ENCODE peak calls at places on chromosomes 3 and 15, in ten cellular contexts. A is progenitor cell of endocrine pancreas; H is NCI-H1694 treated with DMSO at 0.1 percent for 48 hours; R is activated naive CD8-positive, alpha-beta T cell treated with anti-CD3 and anti-CD28 coated beads, Interleukin-2, amount 50 U/mL, for 24 hours; P is activated T-helper 1 cell treated with anti-CD3 and anti-CD28 coated beads, Interleukin-2, amount 50 U/mL, for 16 hours; D is HL-60; W is iPS-NIHi11; Y is HTR-8/SVneo; Q is activated CD4-positive, alpha-beta T cell treated with anti-CD3 and anti-CD28 coated beads, Interleukin-2, amount 50 U/mL, for 24 hours; F is nephron progenitor cell. I is an unnamed sample.

GRCh38 chr3:197003461-197004385 is 25.9 kb downstream of the MELTF start:
- DNase-seq in A (no peak), H (no peak), R (peak; percentile 32), P (no peak), D (no peak), W (peak; percentile 64), Y (no peak), Q (no peak), F (peak; percentile 46), I (peak; percentile 73)

GRCh38 chr3:44252332-44252731 is 10.6 kb downstream of the TOPAZ1 start:
- DNase-seq in A (no peak), H (no peak), R (no peak), P (no peak), D (no peak), W (no peak), Y (no peak), Q (no peak), F (no peak), I (no peak)

GRCh38 chr3:194586839-194587238 is 46.4 kb downstream of the TMEM44 start:
- DNase-seq in A (no peak), H (no peak), R (no peak), P (no peak), D (no peak), W (no peak), Y (no peak), Q (no peak), F (no peak), I (no peak)

GRCh38 chr15:71042356-71042922 is 72.8 kb upstream of the THSD4 start:
- DNase-seq in A (no peak), H (no peak), R (no peak), P (no peak), D (no peak), W (no peak), Y (no peak), Q (no peak), F (no peak), I (no peak)

GRCh38 chr15:62153228-62153627 is 11.9 kb downstream of the C2CD4B start:
- DNase-seq in A (no peak), H (no peak), R (no peak), P (no peak), D (no peak), W (no peak), Y (no peak), Q (no peak), F (no peak), I (no peak)

GRCh38 chr15:65376767-65377104 is 1.1 kb downstream of the IGDCC3 start:
- DNase-seq in A (no peak), H (no peak), R (no peak), P (no peak), D (no peak), W (peak; percentile 56), Y (no peak), Q (no peak), F (peak; percentile 53), I (no peak)

GRCh38 chr3:425094-425493 is 228.5 kb downstream of the CHL1 start:
- DNase-seq in A (no peak), H (peak; percentile 40), R (no peak), P (no peak), D (no peak), W (no peak), Y (no peak), Q (no peak), F (no peak), I (no peak)

GRCh38 chr3:44762690-44763089 is 1.1 kb downstream of the KIF15 start:
- DNase-seq in A (no peak), H (no peak), R (no peak), P (no peak), D (no peak), W (no peak), Y (no peak), Q (no peak), F (no peak), I (no peak)

GRCh38 chr15:73942751-73943270 is 16.5 kb downstream of the LOXL1 start:
- DNase-seq in A (no peak), H (no peak), R (no peak), P (no peak), D (no peak), W (no peak), Y (no peak), Q (no peak), F (no peak), I (no peak)

GRCh38 chr3:64188810-64189560 is 36.3 kb downstream of the PRICKLE2 start:
- DNase-seq in A (no peak), H (no peak), R (no peak), P (no peak), D (no peak), W (peak; percentile 32), Y (peak; percentile 64), Q (no peak), F (no peak), I (no peak)

GRCh38 chr3:46095307-46095706 is 68.0 kb upstream of the XCR1 start:
- DNase-seq in A (no peak), H (no peak), R (no peak), P (no peak), D (peak; percentile 85), W (no peak), Y (no peak), Q (no peak), F (no peak), I (peak; percentile 97)

GRCh38 chr3:84307339-84307738 is 651.5 kb upstream of the CADM2 start:
- DNase-seq in A (no peak), H (no peak), R (no peak), P (no peak), D (no peak), W (no peak), Y (no peak), Q (no peak), F (no peak), I (no peak)

GRCh38 chr3:33039628-33040027 is 57.3 kb downstream of the GLB1 start:
- DNase-seq in A (no peak), H (no peak), R (no peak), P (no peak), D (no peak), W (no peak), Y (no peak), Q (no peak), F (no peak), I (no peak)

GRCh38 chr15:66472176-66472999 is 25.2 kb downstream of the SNAPC5 start:
- DNase-seq in A (no peak), H (no peak), R (peak; percentile 14), P (no peak), D (no peak), W (no peak), Y (no peak), Q (no peak), F (no peak), I (no peak)

GRCh38 chr3:43505351-43505750 is 116.5 kb downstream of the ANO10 start:
- DNase-seq in A (no peak), H (no peak), R (no peak), P (no peak), D (no peak), W (no peak), Y (no peak), Q (no peak), F (no peak), I (no peak)

GRCh38 chr3:89380006-89380405 is 272.6 kb downstream of the EPHA3 start:
- DNase-seq in A (no peak), H (no peak), R (no peak), P (no peak), D (no peak), W (no peak), Y (peak; percentile 10), Q (no peak), F (no peak), I (no peak)

GRCh38 chr15:48681274-48681840 is 35.8 kb upstream of the FBN1 start:
- DNase-seq in A (no peak), H (no peak), R (no peak), P (no peak), D (no peak), W (no peak), Y (no peak), Q (no peak), F (no peak), I (no peak)

GRCh38 chr15:77019476-77020331 is 24.8 kb downstream of the PSTPIP1 start:
- DNase-seq in A (no peak), H (no peak), R (peak; percentile 67), P (no peak), D (no peak), W (no peak), Y (no peak), Q (no peak), F (no peak), I (peak; percentile 82)

GRCh38 chr15:59124261-59124660 is 19.3 kb downstream of the CCNB2 start:
- DNase-seq in A (no peak), H (no peak), R (no peak), P (no peak), D (no peak), W (no peak), Y (no peak), Q (no peak), F (no peak), I (no peak)

GRCh38 chr3:169387751-169388696 is 275.5 kb downstream of the MECOM start:
- DNase-seq in A (no peak), H (no peak), R (no peak), P (no peak), D (peak; percentile 2), W (no peak), Y (no peak), Q (no peak), F (no peak), I (no peak)

I was measured in Karpas-422.